ENCODE peak calls at places on chromosome 4, in six cellular contexts. B is fibroblast of gingiva; C is GM12865; H is iPS-NIHi11; W is effector memory CD4-positive, alpha-beta T cell; R is M059J. O is an unnamed sample.

GRCh38 chr4:41653523-41653922 is 95.0 kb downstream of the PHOX2B start:
- DNase-seq in B (no peak), C (no peak), H (no peak), W (no peak), R (no peak), O (no peak)

GRCh38 chr4:118076958-118077766 is 42.9 kb downstream of the NDST3 start:
- DNase-seq in B (peak), C (peak), H (peak), W (no peak), R (peak), O (peak)

GRCh38 chr4:180734753-180735432 is 1508.3 kb upstream of the TENM3 start:
- DNase-seq in B (no peak), C (no peak), H (no peak), W (no peak), R (no peak), O (no peak)

GRCh38 chr4:74158561-74159396 is 861 bp downstream of the MTHFD2L start:
- DNase-seq in B (peak), C (peak), H (no peak), W (no peak), R (no peak), O (no peak)

GRCh38 chr4:95949136-95949765 is 109.4 kb downstream of the PDHA2 start:
- DNase-seq in B (no peak), C (no peak), H (no peak), W (no peak), R (peak), O (no peak)

GRCh38 chr4:174036563-174036962 is 246.9 kb downstream of the FBXO8 start:
- DNase-seq in B (no peak), C (no peak), H (no peak), W (no peak), R (no peak), O (no peak)

GRCh38 chr4:47500776-47501175 is 15.7 kb downstream of the ATP10D start:
- DNase-seq in B (no peak), C (no peak), H (no peak), W (no peak), R (no peak), O (no peak)

GRCh38 chr4:76504613-76505465 is 69.8 kb downstream of the SHROOM3 start:
- DNase-seq in B (peak), C (peak), H (peak), W (no peak), R (peak), O (no peak)

GRCh38 chr4:109332926-109333464 is 30.5 kb upstream of the COL25A1 start:
- DNase-seq in B (no peak), C (peak), H (peak), W (no peak), R (no peak), O (no peak)

GRCh38 chr4:141497627-141498026 is 138.8 kb upstream of the IL15 start:
- DNase-seq in B (no peak), C (peak), H (no peak), W (no peak), R (peak), O (no peak)

GRCh38 chr4:163681208-163681821 is 186.8 kb downstream of the TMA16 start:
- DNase-seq in B (no peak), C (peak), H (peak), W (no peak), R (peak), O (peak)